ENCODE peak calls at places on chromosomes 11 and 22, in eight cellular contexts. N, L, R, F, A, K, I and D are unnamed samples.

GRCh38 chr11:77411238-77411637 is 62.7 kb downstream of the PAK1 start:
- DNase-seq in K (peak; percentile 34), N (peak; percentile 70), L (peak; percentile 36), A (peak; percentile 66), R (no peak), I (peak; percentile 5), F (peak; percentile 12), D (no peak)

GRCh38 chr11:122897606-122898210 is 15.1 kb downstream of the JHY start:
- DNase-seq in R (no peak), N (no peak), I (no peak), L (peak; percentile 89), A (no peak), K (no peak), F (no peak), D (peak; percentile 66)

GRCh38 chr11:119856681-119857485 is 127.9 kb upstream of the NECTIN1 start:
- DNase-seq in K (no peak), A (no peak), L (no peak), N (no peak), I (no peak), F (no peak), R (no peak), D (peak; percentile 25)

GRCh38 chr11:46326813-46327416 is 20.3 kb upstream of the DGKZ start:
- DNase-seq in I (no peak), R (no peak), A (no peak), K (no peak), N (no peak), L (no peak), F (no peak), D (no peak)

GRCh38 chr22:45007247-45007945 is 2.4 kb downstream of the PHF21B start:
- DNase-seq in A (no peak), L (peak; percentile 55), F (no peak), N (no peak), K (no peak), R (no peak), I (no peak), D (no peak)

GRCh38 chr11:32210601-32211000 is 119.7 kb downstream of the RCN1 start:
- DNase-seq in F (no peak), K (no peak), I (no peak), A (no peak), R (no peak), N (no peak), L (peak; percentile 79), D (no peak)

GRCh38 chr11:77030834-77031414 is 3.3 kb upstream of the B3GNT6 start:
- DNase-seq in R (no peak), A (no peak), I (no peak), F (no peak), L (no peak), K (no peak), N (no peak), D (no peak)

GRCh38 chr11:76704171-76704948 is 33.8 kb upstream of the LRRC32 start:
- DNase-seq in R (no peak), F (no peak), K (no peak), A (no peak), N (no peak), I (no peak), L (no peak), D (no peak)

GRCh38 chr22:38751422-38752346 is 4.1 kb downstream of the SUN2 start:
- DNase-seq in A (no peak), K (peak; percentile 59), L (peak; percentile 37), N (peak; percentile 84), I (peak; percentile 82), R (no peak), F (peak; percentile 68), D (peak; percentile 53)

GRCh38 chr11:111918390-111919256 is at the start of gene C11orf52:
- DNase-seq in N (no peak), A (no peak), R (no peak), K (peak; percentile 83), F (no peak), I (no peak), L (peak; percentile 37), D (no peak)

GRCh38 chr22:31681625-31682345 is 19.8 kb upstream of the PISD start:
- DNase-seq in N (no peak), F (no peak), L (peak; percentile 88), I (no peak), R (no peak), K (no peak), A (peak; percentile 50), D (no peak)

GRCh38 chr11:16785520-16786128 is 47.2 kb downstream of the C11orf58 start:
- DNase-seq in N (no peak), L (peak; percentile 66), K (peak; percentile 58), F (peak; percentile 30), A (peak; percentile 82), I (peak; percentile 39), R (peak; percentile 59), D (peak; percentile 54)

GRCh38 chr11:87368876-87369480 is 331.2 kb downstream of the TMEM135 start:
- DNase-seq in L (peak; percentile 72), R (no peak), F (no peak), A (no peak), I (no peak), N (no peak), K (no peak), D (peak; percentile 84)

GRCh38 chr11:16860632-16861031 is 122.2 kb downstream of the C11orf58 start:
- DNase-seq in R (no peak), K (no peak), I (no peak), F (no peak), A (no peak), L (no peak), N (no peak), D (no peak)

GRCh38 chr11:122784325-122785155 is 53.8 kb upstream of the CRTAM start:
- DNase-seq in F (no peak), L (peak; percentile 94), N (no peak), I (no peak), K (peak; percentile 37), A (peak; percentile 77), R (peak; percentile 88), D (no peak)

GRCh38 chr11:3123761-3124733 is 41.1 kb downstream of the OSBPL5 start:
- DNase-seq in N (peak; percentile 82), I (no peak), F (no peak), K (peak; percentile 75), L (peak; percentile 95), R (peak; percentile 88), A (peak; percentile 97), D (peak; percentile 91)

GRCh38 chr22:35705141-35705540 is 12.5 kb upstream of the APOL5 start:
- DNase-seq in L (peak; percentile 84), A (no peak), N (no peak), F (no peak), K (no peak), R (peak; percentile 85), I (no peak), D (peak; percentile 59)

GRCh38 chr11:117410861-117411725 is 83.4 kb downstream of the CEP164 start:
- DNase-seq in K (no peak), F (no peak), L (no peak), A (peak; percentile 58), N (no peak), R (no peak), I (no peak), D (no peak)

GRCh38 chr11:76955459-76956114 is 78.6 kb upstream of the B3GNT6 start:
- DNase-seq in K (no peak), R (no peak), N (no peak), A (no peak), L (no peak), I (no peak), F (no peak), D (peak; percentile 3)

DNA sequence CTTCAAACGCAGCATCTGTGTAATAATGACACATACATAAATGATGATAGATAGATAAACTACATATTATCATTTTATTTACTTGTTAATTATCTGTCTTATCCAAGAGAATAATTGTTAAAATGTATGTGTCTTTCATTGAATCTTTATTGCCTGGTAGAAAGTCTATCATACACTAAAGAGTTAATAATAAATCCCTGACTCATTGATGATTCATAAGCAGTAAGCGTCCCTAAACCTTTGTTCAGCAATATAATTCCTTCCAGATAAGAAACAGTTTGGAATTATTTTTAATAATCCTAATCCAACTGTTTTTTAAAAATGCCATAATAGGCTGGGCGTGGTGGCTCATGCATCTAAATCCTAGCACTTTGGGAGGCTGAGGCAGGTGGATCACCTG is 655.6 kb upstream of the CNTN5 start:
- DNase-seq in F (no peak), R (no peak), K (no peak), L (no peak), A (no peak), N (no peak), I (no peak), D (no peak)
- H3K27ac ChIP-seq in F (no peak overlapping the region), R (no peak overlapping the region), K (no peak overlapping the region), L (no peak overlapping the region), A (no peak overlapping the region), N (no peak overlapping the region), I (no peak overlapping the region), D (no peak overlapping the region)

GRCh38 chr11:66904561-66904960 is 47.7 kb downstream of the LRFN4 start:
- DNase-seq in K (no peak), A (no peak), I (no peak), R (no peak), N (no peak), L (peak; percentile 81), F (no peak), D (no peak)
- H3K27ac ChIP-seq in K (no peak overlapping the region), A (no peak overlapping the region), I (no peak overlapping the region), R (no peak overlapping the region), N (no peak overlapping the region), L (no peak overlapping the region), F (no peak overlapping the region), D (peak overlapping the region; percentile 95)

GRCh38 chr22:24164243-24164642 is 17.0 kb upstream of the SUSD2 start:
- DNase-seq in A (no peak), L (no peak), K (no peak), F (no peak), R (no peak), I (no peak), N (no peak), D (no peak)
- H3K27ac ChIP-seq in A (peak overlapping the region; percentile 85), L (no peak overlapping the region), K (no peak overlapping the region), F (no peak overlapping the region), R (no peak overlapping the region), I (no peak overlapping the region), N (peak overlapping the region; percentile 53), D (no peak overlapping the region)

GRCh38 chr11:102046841-102047240 is 396 bp upstream of the CFAP300 start:
- DNase-seq in A (no peak), K (no peak), I (no peak), N (no peak), F (no peak), L (peak; percentile 70), R (no peak), D (no peak)

GRCh38 chr11:102050927-102051575 is 3.8 kb downstream of the CFAP300 start:
- DNase-seq in N (no peak), K (no peak), L (no peak), R (no peak), I (no peak), A (no peak), F (no peak), D (no peak)

DNA sequence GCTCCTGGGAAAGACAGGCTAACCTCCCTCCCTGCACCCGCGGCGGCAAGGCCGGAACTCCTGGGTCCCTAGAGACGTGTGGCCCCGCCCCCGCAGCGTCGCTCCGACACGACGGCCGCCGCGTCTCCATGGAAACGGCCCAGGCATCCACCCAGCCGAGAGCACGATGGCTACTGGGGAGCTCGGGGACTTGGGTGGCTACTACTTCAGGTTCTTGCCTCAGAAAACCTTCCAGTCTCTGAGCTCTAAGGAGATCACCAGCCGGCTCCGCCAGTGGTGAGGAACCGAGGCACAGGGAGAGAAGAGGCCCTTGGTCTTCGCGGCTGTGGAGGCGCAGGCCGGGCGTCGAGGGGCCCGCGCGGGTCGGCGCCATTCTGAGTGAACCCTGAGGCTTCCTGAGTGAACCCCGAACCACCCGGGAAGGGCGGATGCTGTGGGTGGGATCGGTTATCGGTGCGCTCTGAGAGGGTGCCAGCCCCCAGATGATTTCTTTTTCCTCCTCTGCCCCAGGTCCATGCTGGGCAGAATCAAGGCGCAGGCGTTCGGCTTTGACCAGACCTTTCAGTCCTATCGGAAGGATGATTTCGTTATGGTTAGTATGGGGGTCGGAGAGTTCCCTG is at the start of gene CFAP300:
- DNase-seq in K (peak; percentile 81), I (peak; percentile 35), L (peak; percentile 71), F (no peak), R (no peak), N (peak; percentile 94), A (peak; percentile 94), D (peak; percentile 32)
- H3K27ac ChIP-seq in K (peak within 1 kb of the TSS; percentile 57), I (no peak within 1 kb of the TSS), L (peak within 1 kb of the TSS; percentile 83), F (no peak within 1 kb of the TSS), R (peak within 1 kb of the TSS; percentile 31), N (peak within 1 kb of the TSS; percentile 38), A (peak within 1 kb of the TSS; percentile 78), D (peak within 1 kb of the TSS; percentile 22)